ENCODE peak calls at places on chromosomes 4 and X, in seven cellular contexts. O, Y, C, M, P, W and L are unnamed samples.

GRCh38 chr4:24118031-24118430 is 228.2 kb upstream of the PPARGC1A start:
- DNase-seq in O (no peak), Y (no peak), C (no peak), M (no peak), P (no peak), W (no peak), L (no peak)

GRCh38 chr4:122603156-122603574 is 17.7 kb downstream of the IL21 start:
- DNase-seq in O (no peak), Y (no peak), C (no peak), M (no peak), P (no peak), W (no peak), L (no peak)

GRCh38 chr4:100299019-100299418 is 108.8 kb upstream of the DDIT4L start:
- DNase-seq in O (no peak), Y (peak; percentile 80), C (peak; percentile 26), M (no peak), P (peak; percentile 99), W (peak; percentile 90), L (no peak)

GRCh38 chr4:122788935-122789334 is 37.7 kb upstream of the FGF2 start:
- DNase-seq in O (no peak), Y (no peak), C (no peak), M (no peak), P (no peak), W (no peak), L (no peak)

GRCh38 chrX:153537526-153538295 is 20.3 kb downstream of the ATP2B3 start:
- DNase-seq in O (no peak), Y (no peak), C (peak; percentile 83), M (no peak), P (no peak), W (no peak), L (no peak)

GRCh38 chr4:73726000-73726399 is 14.4 kb upstream of the CXCL8 start:
- DNase-seq in O (no peak), Y (peak; percentile 97), C (peak; percentile 34), M (no peak), P (peak; percentile 67), W (peak; percentile 71), L (no peak)

GRCh38 chr4:20253272-20253798 is 1.6 kb downstream of the SLIT2 start:
- DNase-seq in O (no peak), Y (peak; percentile 38), C (no peak), M (no peak), P (no peak), W (no peak), L (peak; percentile 22)

GRCh38 chr4:74661427-74662171 is 132.7 kb downstream of the BTC start:
- DNase-seq in O (no peak), Y (peak; percentile 52), C (no peak), M (no peak), P (peak; percentile 17), W (no peak), L (no peak)

GRCh38 chr4:83011779-83012630 is 1.4 kb upstream of the LIN54 start:
- DNase-seq in O (no peak), Y (peak; percentile 40), C (peak; percentile 48), M (peak; percentile 66), P (no peak), W (no peak), L (no peak)

GRCh38 chr4:180993179-180993841 is 1249.9 kb upstream of the TENM3 start:
- DNase-seq in O (no peak), Y (no peak), C (no peak), M (no peak), P (no peak), W (no peak), L (no peak)

GRCh38 chr4:26789208-26789607 is 71.4 kb upstream of the STIM2 start:
- DNase-seq in O (no peak), Y (no peak), C (no peak), M (no peak), P (no peak), W (no peak), L (no peak)

GRCh38 chrX:56397636-56398035 is 165.5 kb downstream of the KLF8 start:
- DNase-seq in O (no peak), Y (no peak), C (no peak), M (no peak), P (no peak), W (no peak), L (no peak)

GRCh38 chr4:27090406-27090805 is 229.8 kb downstream of the STIM2 start:
- DNase-seq in O (no peak), Y (no peak), C (no peak), M (no peak), P (no peak), W (no peak), L (no peak)

GRCh38 chr4:106914223-106914622 is 121.9 kb downstream of the DKK2 start:
- DNase-seq in O (no peak), Y (no peak), C (no peak), M (no peak), P (no peak), W (no peak), L (no peak)

GRCh38 chr4:81606796-81607550 is 135.3 kb upstream of the RASGEF1B start:
- DNase-seq in O (no peak), Y (no peak), C (no peak), M (no peak), P (peak; percentile 51), W (no peak), L (no peak)

GRCh38 chr4:7872264-7872771 is 67.3 kb downstream of the AFAP1 start:
- DNase-seq in O (no peak), Y (peak; percentile 91), C (no peak), M (no peak), P (peak; percentile 88), W (peak; percentile 85), L (no peak)

GRCh38 chrX:81202413-81202794 is 502 bp downstream of the SH3BGRL start:
- DNase-seq in O (no peak), Y (peak; percentile 10), C (no peak), M (no peak), P (peak; percentile 8), W (no peak), L (no peak)

GRCh38 chr4:100838286-100838685 is 320.5 kb upstream of the EMCN start:
- DNase-seq in O (no peak), Y (no peak), C (no peak), M (no peak), P (no peak), W (no peak), L (no peak)

GRCh38 chr4:88003261-88003660 is 4.2 kb upstream of the PKD2 start:
- DNase-seq in O (no peak), Y (peak; percentile 75), C (no peak), M (no peak), P (no peak), W (no peak), L (no peak)

GRCh38 chr4:121938282-121939092 is 13.4 kb downstream of the TRPC3 start:
- DNase-seq in O (no peak), Y (peak; percentile 6), C (no peak), M (no peak), P (no peak), W (no peak), L (no peak)